ENCODE peak calls at places on chromosomes 11 and 22, in four cellular contexts. U is heart right ventricle; A is CD8-positive, alpha-beta memory T cell; C is fibroblast of the aortic adventitia. G is an unnamed sample.

GRCh38 chr11:66468691-66469090 is 2.0 kb downstream of the PELI3 start:
- DNase-seq in U (no peak), C (no peak), A (no peak), G (no peak)

GRCh38 chr11:69992026-69992425 is 86.1 kb upstream of the ANO1 start:
- DNase-seq in A (no peak), U (no peak), C (no peak), G (no peak)

GRCh38 chr11:35216962-35217667 is 78.1 kb downstream of the CD44 start:
- DNase-seq in U (no peak), C (no peak), A (peak; percentile 39), G (peak; percentile 40)

GRCh38 chr11:95074806-95075563 is 8.3 kb downstream of the SRSF8 start:
- DNase-seq in A (no peak), U (peak; percentile 82), C (no peak), G (no peak)

GRCh38 chr22:25942989-25943411 is 201.0 kb downstream of the MYO18B start:
- DNase-seq in A (no peak), U (peak; percentile 63), C (no peak), G (peak; percentile 8)

GRCh38 chr11:2097356-2097997 is 41.7 kb downstream of the IGF2 start:
- DNase-seq in U (peak; percentile 77), C (peak; percentile 73), A (no peak), G (peak; percentile 81)

GRCh38 chr22:46084376-46084775 is 66.0 kb upstream of the PPARA start:
- DNase-seq in C (no peak), U (no peak), A (no peak), G (no peak)

GRCh38 chr11:106399075-106399500 is 321.6 kb downstream of the AASDHPPT start:
- DNase-seq in A (no peak), U (peak; percentile 9), C (peak; percentile 100), G (peak; percentile 99)

GRCh38 chr11:108302121-108302785 is 79.4 kb downstream of the ATM start:
- DNase-seq in A (no peak), U (no peak), C (no peak), G (peak; percentile 44)

GRCh38 chr11:9250139-9250582 is 15.0 kb downstream of the DENND5A start:
- DNase-seq in U (no peak), C (peak; percentile 66), A (peak; percentile 51), G (no peak)

GRCh38 chr11:105000797-105001196 is 22.2 kb downstream of the CASP5 start:
- DNase-seq in C (no peak), U (peak; percentile 5), A (peak; percentile 49), G (peak; percentile 12)

GRCh38 chr11:110096369-110096976 is 3.3 kb downstream of the ZC3H12C start:
- DNase-seq in C (no peak), A (no peak), U (no peak), G (no peak)

GRCh38 chr11:110852925-110853324 is 140.7 kb upstream of the ARHGAP20 start:
- DNase-seq in C (no peak), U (no peak), A (no peak), G (no peak)

GRCh38 chr11:78295347-78295746 is 106.6 kb downstream of the USP35 start:
- DNase-seq in A (no peak), C (no peak), U (no peak), G (no peak)

GRCh38 chr22:39418696-39419095 is 19.1 kb downstream of the TAB1 start:
- DNase-seq in U (no peak), A (no peak), C (no peak), G (no peak)

GRCh38 chr22:37669586-37669985 is 5.8 kb upstream of the LGALS1 start:
- DNase-seq in C (no peak), U (no peak), A (no peak), G (peak; percentile 31)

GRCh38 chr11:123235687-123236261 is 40.7 kb upstream of the CLMP start:
- DNase-seq in C (peak; percentile 92), U (no peak), A (no peak), G (peak; percentile 65)

GRCh38 chr22:43427296-43428004 is 15.6 kb downstream of the MPPED1 start:
- DNase-seq in U (no peak), A (no peak), C (no peak), G (no peak)

GRCh38 chr11:72751293-72752087 is 718 bp downstream of the ARAP1 start:
- DNase-seq in A (no peak), C (no peak), U (no peak), G (no peak)

GRCh38 chr11:16792426-16792825 is 54.0 kb downstream of the C11orf58 start:
- DNase-seq in U (no peak), C (peak; percentile 59), A (no peak), G (peak; percentile 36)

GRCh38 chr22:46613606-46613997 is 6.6 kb upstream of the GRAMD4 start:
- DNase-seq in U (no peak), A (no peak), C (no peak), G (no peak)

GRCh38 chr11:70068950-70069349 is 9.2 kb upstream of the ANO1 start:
- DNase-seq in A (no peak), U (no peak), C (no peak), G (no peak)

GRCh38 chr11:121829159-121829643 is 286.8 kb downstream of the BLID start:
- DNase-seq in C (peak; percentile 99), U (peak; percentile 27), A (no peak), G (peak; percentile 98)

GRCh38 chr22:50699754-50700386 is 27.2 kb downstream of the SHANK3 start:
- DNase-seq in U (no peak), C (no peak), A (no peak), G (no peak)

GRCh38 chr11:60705895-60706294 is 6.5 kb downstream of the MS4A8 start:
- DNase-seq in U (no peak), C (no peak), A (no peak), G (no peak)

GRCh38 chr11:73152086-73152853 is 10.2 kb upstream of the FCHSD2 start:
- DNase-seq in U (no peak), A (no peak), C (no peak), G (no peak)

GRCh38 chr11:72624496-72625201 is 49.6 kb downstream of the PDE2A start:
- DNase-seq in U (peak; percentile 47), C (no peak), A (no peak), G (peak; percentile 42)

GRCh38 chr11:118156531-118157185 is 4.0 kb upstream of the SCN4B start:
- DNase-seq in U (no peak), C (no peak), A (peak; percentile 26), G (no peak)

GRCh38 chr11:62539238-62539925 is 7.2 kb downstream of the AHNAK start:
- DNase-seq in U (peak; percentile 58), A (peak; percentile 40), C (peak; percentile 94), G (peak; percentile 96)

GRCh38 chr11:69157156-69157821 is 1.6 kb downstream of the SMIM38 start:
- DNase-seq in A (no peak), U (peak; percentile 76), C (peak; percentile 44), G (peak; percentile 76)

GRCh38 chr11:15471028-15471708 is 356.4 kb downstream of the INSC start:
- DNase-seq in A (no peak), U (no peak), C (no peak), G (no peak)

GRCh38 chr11:15525582-15525981 is 410.9 kb downstream of the INSC start:
- DNase-seq in U (no peak), A (no peak), C (no peak), G (no peak)

GRCh38 chr11:33703771-33704170 is 3.1 kb upstream of the C11orf91 start:
- DNase-seq in C (peak; percentile 49), A (no peak), U (no peak), G (peak; percentile 71)

GRCh38 chr11:98365185-98365584 is 655.6 kb upstream of the CNTN5 start:
- DNase-seq in A (no peak), U (no peak), C (no peak), G (no peak)

GRCh38 chr22:46081831-46082210 is 68.5 kb upstream of the PPARA start:
- DNase-seq in C (peak; percentile 52), A (no peak), U (no peak), G (peak; percentile 65)

GRCh38 chr11:100593321-100593720 is 93.8 kb upstream of the ARHGAP42 start:
- DNase-seq in C (no peak), A (no peak), U (no peak), G (no peak)

GRCh38 chr11:113623114-113623513 is 83.0 kb downstream of the TMPRSS5 start:
- DNase-seq in C (peak; percentile 47), A (no peak), U (no peak), G (peak; percentile 41)